ENCODE peak calls at places on chromosomes 3 and 15, in seven cellular contexts. P, H, O, X, J, Z and C are unnamed samples.

GRCh38 chr3:44892689-44893088 is 18.3 kb downstream of the TGM4 start:
- DNase-seq in P (no peak), X (no peak), O (peak), H (no peak), Z (no peak), J (no peak), C (no peak)

GRCh38 chr3:140630866-140631265 is 47.0 kb upstream of the TRIM42 start:
- DNase-seq in H (no peak), J (no peak), P (no peak), Z (no peak), X (no peak), O (no peak), C (no peak)

GRCh38 chr3:138914870-138915502 is 32.0 kb downstream of the FOXL2 start:
- DNase-seq in Z (no peak), O (peak), H (no peak), X (no peak), P (peak), J (no peak), C (no peak)

GRCh38 chr15:83983634-83984458 is 251.7 kb upstream of the GOLGA6L4 start:
- DNase-seq in H (no peak), P (no peak), O (no peak), J (peak), Z (no peak), X (no peak), C (no peak)

GRCh38 chr3:187267306-187267705 is 24.2 kb downstream of the MASP1 start:
- DNase-seq in O (no peak), H (no peak), J (no peak), P (no peak), Z (no peak), X (no peak), C (no peak)

GRCh38 chr3:138727371-138727770 is 107.4 kb downstream of the PIK3CB start:
- DNase-seq in P (no peak), X (no peak), J (no peak), Z (no peak), H (no peak), O (no peak), C (no peak)

GRCh38 chr3:105957722-105958121 is 88.9 kb upstream of the CBLB start:
- DNase-seq in P (no peak), X (no peak), Z (no peak), H (peak), J (no peak), O (peak), C (no peak)

GRCh38 chr3:10992017-10992945 is at the start of gene SLC6A1:
- DNase-seq in H (no peak), X (no peak), J (no peak), Z (no peak), O (no peak), P (no peak), C (no peak)

GRCh38 chr3:115638991-115639390 is 15.7 kb downstream of the GAP43 start:
- DNase-seq in X (no peak), J (no peak), O (no peak), H (no peak), Z (no peak), P (no peak), C (no peak)

GRCh38 chr3:182618981-182619591 is 174.2 kb upstream of the ATP11B start:
- DNase-seq in X (no peak), H (no peak), Z (peak), P (peak), O (peak), J (no peak), C (no peak)

GRCh38 chr15:97547381-97547780 is 413.1 kb upstream of the ARRDC4 start:
- DNase-seq in P (no peak), O (no peak), H (no peak), J (no peak), X (no peak), Z (no peak), C (no peak)

GRCh38 chr3:13025090-13025489 is 48.1 kb downstream of the IQSEC1 start:
- DNase-seq in P (peak), O (peak), Z (no peak), H (no peak), J (no peak), X (no peak), C (no peak)

GRCh38 chr3:16503191-16503776 is 10.2 kb downstream of the RFTN1 start:
- DNase-seq in Z (no peak), O (peak), X (no peak), H (no peak), P (no peak), J (no peak), C (no peak)

GRCh38 chr3:45779746-45780735 is 16.3 kb downstream of the SLC6A20 start:
- DNase-seq in Z (no peak), H (no peak), X (no peak), P (no peak), O (no peak), J (no peak), C (no peak)

GRCh38 chr3:10601131-10601856 is 95.9 kb upstream of the ATP2B2 start:
- DNase-seq in H (no peak), Z (no peak), J (no peak), X (no peak), O (peak), P (no peak), C (no peak)

GRCh38 chr15:95286911-95287769 is 1043.4 kb upstream of the NR2F2 start:
- DNase-seq in H (no peak), O (no peak), Z (no peak), P (no peak), X (no peak), J (peak), C (no peak)

GRCh38 chr3:71454513-71455423 is 128.8 kb downstream of the FOXP1 start:
- DNase-seq in Z (no peak), J (no peak), P (no peak), H (no peak), X (no peak), O (no peak), C (no peak)

GRCh38 chr3:60708191-60708975 is 542.9 kb downstream of the FHIT start:
- DNase-seq in H (peak), X (no peak), O (peak), J (no peak), Z (peak), P (peak), C (no peak)

GRCh38 chr3:9934235-9934621 is 594 bp downstream of the CRELD1 start:
- DNase-seq in P (no peak), J (no peak), X (no peak), O (no peak), H (no peak), Z (no peak), C (no peak)

GRCh38 chr3:128081226-128081625 is 29.0 kb downstream of the SEC61A1 start:
- DNase-seq in Z (no peak), X (no peak), H (no peak), O (no peak), P (no peak), J (no peak), C (no peak)

GRCh38 chr3:39668420-39668819 is 141.0 kb upstream of the MYRIP start:
- DNase-seq in X (peak), J (peak), P (peak), Z (no peak), H (peak), O (peak), C (no peak)

GRCh38 chr3:25365636-25366035 is 62.4 kb upstream of the RARB start:
- DNase-seq in O (no peak), J (no peak), H (no peak), Z (no peak), P (no peak), X (no peak), C (no peak)

GRCh38 chr3:175150812-175151411 is 291.8 kb downstream of the NAALADL2 start:
- DNase-seq in H (no peak), P (peak), O (no peak), J (no peak), Z (no peak), X (no peak), C (no peak)

GRCh38 chr3:184320099-184320445 is 5.7 kb downstream of the EIF4G1 start:
- DNase-seq in Z (peak), J (peak), O (peak), X (no peak), H (peak), P (peak), C (peak)

GRCh38 chr15:58212909-58213526 is 74.8 kb downstream of the AQP9 start:
- DNase-seq in J (peak), X (no peak), P (peak), O (peak), Z (no peak), H (no peak), C (no peak)